ENCODE peak calls at places on chromosome 2, in ten cellular contexts. F is heart left ventricle; J is adrenal gland; W is breast epithelium; R is RWPE1; H is brain microvascular endothelial cell; I is OCI-LY7; U is Peyer's patch; M is CD8-positive, alpha-beta T cell; S is psoas muscle. A is an unnamed sample.

GRCh38 chr2:238462782-238463396 is 36.2 kb downstream of the ASB1 start:
- DNase-seq in R (peak), M (no peak), W (no peak), J (no peak), F (no peak), S (no peak), I (peak), H (peak), U (no peak), A (no peak)

GRCh38 chr2:205539603-205540002 is 142.7 kb upstream of the NRP2 start:
- DNase-seq in M (no peak), J (no peak), I (no peak), H (no peak), R (no peak), F (no peak), U (no peak), S (no peak), W (no peak), A (no peak)

GRCh38 chr2:191665286-191665685 is 12.7 kb upstream of the NABP1 start:
- DNase-seq in F (no peak), M (no peak), W (no peak), J (no peak), S (no peak), I (no peak), R (no peak), U (no peak), H (peak), A (no peak)

GRCh38 chr2:158602027-158602426 is 145.3 kb downstream of the PKP4 start:
- DNase-seq in S (no peak), J (no peak), I (no peak), M (no peak), F (no peak), H (no peak), U (peak), W (no peak), R (no peak), A (no peak)

GRCh38 chr2:23028106-23028505 is 356.9 kb upstream of the KLHL29 start:
- DNase-seq in I (no peak), J (no peak), W (no peak), M (no peak), U (no peak), S (no peak), R (no peak), H (no peak), F (no peak), A (no peak)

GRCh38 chr2:68195096-68195495 is 37.4 kb downstream of the PNO1 start:
- DNase-seq in W (no peak), J (peak), U (no peak), M (no peak), H (no peak), S (no peak), I (no peak), F (no peak), R (no peak), A (no peak)

GRCh38 chr2:149799296-149799695 is 211.7 kb upstream of the MMADHC start:
- DNase-seq in R (peak), J (peak), I (no peak), U (no peak), H (no peak), F (peak), W (no peak), M (no peak), S (no peak), A (peak)

GRCh38 chr2:230153390-230153976 is 66.3 kb downstream of the SP110 start:
- DNase-seq in M (no peak), W (no peak), U (no peak), J (peak), R (no peak), H (no peak), S (no peak), I (no peak), F (no peak), A (no peak)

GRCh38 chr2:40243581-40243980 is 208.3 kb downstream of the SLC8A1 start:
- DNase-seq in I (no peak), R (no peak), F (no peak), W (no peak), H (peak), J (no peak), U (no peak), S (no peak), M (no peak), A (no peak)

GRCh38 chr2:168119519-168120141 is 127.8 kb downstream of the STK39 start:
- DNase-seq in U (no peak), S (no peak), R (no peak), M (no peak), J (no peak), I (peak), W (no peak), H (peak), F (no peak), A (no peak)

GRCh38 chr2:168114021-168114420 is 133.4 kb downstream of the STK39 start:
- DNase-seq in W (no peak), J (no peak), I (no peak), F (no peak), U (no peak), H (no peak), S (no peak), M (no peak), R (no peak), A (no peak)

GRCh38 chr2:168118733-168119518 is 128.5 kb downstream of the STK39 start:
- DNase-seq in J (no peak), M (no peak), I (peak), R (peak), S (no peak), U (no peak), W (no peak), F (no peak), H (peak), A (no peak)

GRCh38 chr2:168114619-168115018 is 132.8 kb downstream of the STK39 start:
- DNase-seq in W (no peak), I (no peak), F (peak), M (no peak), H (no peak), S (peak), R (no peak), U (no peak), J (no peak), A (no peak)

GRCh38 chr2:168116448-168116847 is 130.9 kb downstream of the STK39 start:
- DNase-seq in W (no peak), H (peak), J (no peak), S (no peak), R (no peak), M (no peak), F (no peak), I (no peak), U (no peak), A (no peak)
- TF ChIP-seq CTCF in W (no peak), H (peak), J (no peak), S (no peak), R (no peak), M (no peak), F (no peak), I (peak), U (no peak), A (peak)

GRCh38 chr2:232310189-232310588 is 68.4 kb upstream of the ALPP start:
- DNase-seq in H (no peak), R (no peak), I (no peak), U (peak), F (no peak), J (no peak), M (peak), W (no peak), S (no peak), A (peak)
- H3K27ac ChIP-seq in H (no peak), R (no peak), I (no peak), U (no peak), F (no peak), J (no peak), M (peak), W (peak), S (no peak), A (peak)

DNA sequence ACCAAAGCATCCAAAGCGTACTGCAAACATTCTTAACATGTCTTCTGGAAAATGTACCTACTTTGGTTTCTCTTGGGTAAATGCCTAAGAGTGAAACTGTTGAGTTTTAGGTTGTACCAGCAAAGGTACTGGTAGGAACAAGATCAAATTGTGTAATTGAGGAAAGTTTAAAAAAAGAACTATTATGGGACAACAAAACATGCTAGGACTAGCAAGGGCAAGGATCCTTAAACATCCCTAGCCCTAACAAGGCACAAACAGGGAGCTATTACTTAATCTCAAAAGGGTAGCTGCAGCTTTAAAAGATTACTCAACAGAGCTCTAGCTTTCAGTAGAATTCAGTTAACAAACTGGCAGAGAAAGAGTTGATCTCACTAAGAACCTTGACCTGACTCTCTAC is 56.0 kb upstream of the GRB14 start:
- DNase-seq in S (no peak), R (no peak), I (no peak), H (no peak), U (no peak), M (no peak), W (no peak), J (no peak), F (no peak), A (no peak)
- TF ChIP-seq CTCF in S (no peak), R (no peak), I (no peak), H (no peak), U (no peak), M (no peak), W (no peak), J (no peak), F (no peak), A (no peak)

DNA sequence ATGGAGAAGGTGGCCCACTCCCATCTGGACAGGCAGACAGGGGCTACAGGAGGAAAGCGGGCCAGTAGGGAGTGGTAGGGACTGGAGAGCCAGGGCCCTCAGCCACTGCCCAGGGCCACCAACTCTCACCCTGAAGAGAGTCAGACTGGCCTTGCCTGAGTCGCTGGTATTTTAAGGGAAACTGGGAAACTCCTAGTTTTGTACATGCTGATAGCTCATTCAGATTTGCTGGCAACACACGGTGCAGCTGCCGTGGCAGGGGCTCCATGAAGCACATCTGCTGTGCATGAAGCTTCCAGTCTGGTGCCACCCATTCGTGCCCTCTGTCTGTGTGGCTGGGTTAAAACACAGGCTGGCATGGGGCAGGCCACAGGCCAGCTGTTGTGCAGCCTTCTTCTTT is 137.3 kb upstream of the GLI2 start:
- DNase-seq in I (no peak), W (no peak), M (no peak), H (no peak), U (no peak), J (no peak), R (no peak), S (no peak), F (no peak), A (no peak)
- H3K27ac ChIP-seq in I (no peak), W (no peak), M (no peak), H (no peak), U (no peak), J (no peak), R (no peak), S (no peak), F (peak), A (no peak)

A was measured in dorsolateral prefrontal cortex.